ENCODE peak calls at places on chromosomes 4 and X, in five cellular contexts. P, F, V, H and J are unnamed samples.

GRCh38 chr4:126906466-126906865 is 726.3 kb upstream of the INTU start:
- DNase-seq in F (no peak), P (no peak), V (no peak), H (no peak), J (no peak)

GRCh38 chr4:140485939-140486338 is 12.2 kb downstream of the MGAT4D start:
- DNase-seq in P (no peak), H (no peak), F (no peak), V (no peak), J (no peak)

GRCh38 chr4:11072426-11072825 is 356.3 kb downstream of the HS3ST1 start:
- DNase-seq in P (no peak), F (no peak), V (no peak), H (no peak), J (no peak)

GRCh38 chr4:84632092-84632491 is 49.2 kb downstream of the CDS1 start:
- DNase-seq in H (peak; percentile 85), V (peak; percentile 79), P (peak; percentile 88), F (no peak), J (peak; percentile 80)

GRCh38 chrX:112735147-112735546 is 55.4 kb upstream of the LHFPL1 start:
- DNase-seq in V (no peak), H (no peak), P (no peak), F (no peak), J (no peak)

GRCh38 chrX:79715448-79715847 is 299.1 kb upstream of the TBX22 start:
- DNase-seq in V (no peak), F (no peak), H (no peak), P (no peak), J (no peak)

GRCh38 chrX:154040307-154040756 is 20.6 kb upstream of the IRAK1 start:
- DNase-seq in F (no peak), V (no peak), H (peak; percentile 87), P (peak; percentile 80), J (peak; percentile 82)

GRCh38 chr4:47612116-47613023 is 127.3 kb downstream of the ATP10D start:
- DNase-seq in F (no peak), V (no peak), P (peak; percentile 70), H (peak; percentile 66), J (no peak)

GRCh38 chrX:53049127-53049517 is 533 bp downstream of the GPR173 start:
- DNase-seq in F (no peak), V (no peak), P (no peak), H (no peak), J (peak; percentile 17)

GRCh38 chr4:18390655-18391369 is 369.3 kb upstream of the LCORL start:
- DNase-seq in V (no peak), H (no peak), F (no peak), P (peak; percentile 6), J (no peak)

GRCh38 chrX:109704563-109704962 is 28.5 kb downstream of the ACSL4 start:
- DNase-seq in H (no peak), P (no peak), V (no peak), F (no peak), J (no peak)

GRCh38 chrX:91414710-91415109 is 19.9 kb upstream of the PABPC5 start:
- DNase-seq in H (no peak), V (peak; percentile 29), P (no peak), F (no peak), J (peak; percentile 34)

GRCh38 chr4:38275331-38275821 is 315.2 kb downstream of the PTTG2 start:
- DNase-seq in H (no peak), P (peak; percentile 11), V (peak; percentile 73), F (peak; percentile 7), J (no peak)

GRCh38 chr4:26885912-26886274 is 25.3 kb downstream of the STIM2 start:
- DNase-seq in H (no peak), V (no peak), P (no peak), F (no peak), J (no peak)

GRCh38 chrX:154323537-154323936 is 27.9 kb downstream of the TKTL1 start:
- DNase-seq in V (no peak), P (no peak), F (no peak), H (no peak), J (no peak)

GRCh38 chr4:76090241-76090691 is 15.8 kb downstream of the ART3 start:
- DNase-seq in F (peak; percentile 91), P (peak; percentile 95), H (peak; percentile 94), V (no peak), J (peak; percentile 75)

GRCh38 chr4:54050214-54050904 is 14.0 kb downstream of the CHIC2 start:
- DNase-seq in P (peak; percentile 75), H (peak; percentile 78), V (peak; percentile 31), F (no peak), J (no peak)

GRCh38 chr4:14143892-14144291 is 516.4 kb upstream of the BOD1L1 start:
- DNase-seq in P (no peak), V (peak; percentile 41), F (no peak), H (peak; percentile 6), J (no peak)

GRCh38 chr4:107792691-107793090 is 32.0 kb upstream of the SGMS2 start:
- DNase-seq in V (peak; percentile 5), F (no peak), H (no peak), P (no peak), J (no peak)

GRCh38 chr4:2835978-2836377 is 7.7 kb upstream of the ADD1 start:
- DNase-seq in F (no peak), P (no peak), H (no peak), V (no peak), J (no peak)

GRCh38 chrX:150767045-150767395 is 73.8 kb downstream of the MTMR1 start:
- DNase-seq in F (peak; percentile 9), P (no peak), V (no peak), H (no peak), J (no peak)

GRCh38 chr4:57916479-57916878 is 806.3 kb upstream of the IGFBP7 start:
- DNase-seq in H (no peak), V (no peak), F (no peak), P (no peak), J (no peak)

GRCh38 chrX:112746812-112747630 is 67.3 kb upstream of the LHFPL1 start:
- DNase-seq in V (no peak), H (peak; percentile 31), F (peak; percentile 40), P (peak; percentile 63), J (no peak)

GRCh38 chr4:73259552-73260140 is 1.0 kb upstream of the ANKRD17 start:
- DNase-seq in V (no peak), P (peak; percentile 48), H (no peak), F (no peak), J (peak; percentile 67)

GRCh38 chr4:185920171-185920570 is 108.2 kb upstream of the SORBS2 start:
- DNase-seq in H (no peak), P (peak; percentile 65), V (peak; percentile 88), F (no peak), J (no peak)

GRCh38 chr4:81221303-81222081 is 6.5 kb upstream of the PRKG2 start:
- DNase-seq in F (no peak), V (no peak), P (no peak), H (peak; percentile 41), J (peak; percentile 33)
- H3K9ac ChIP-seq in F (no peak overlapping the region), V (no peak overlapping the region), P (no peak overlapping the region), H (no peak overlapping the region), J (no peak overlapping the region)

GRCh38 chr4:168908093-168908492 is 102.0 kb downstream of the CBR4 start:
- DNase-seq in V (peak; percentile 45), F (no peak), P (peak; percentile 83), H (peak; percentile 69), J (peak; percentile 61)

GRCh38 chr4:168908859-168909390 is 101.1 kb downstream of the CBR4 start:
- DNase-seq in P (no peak), F (no peak), H (peak; percentile 28), V (no peak), J (peak; percentile 61)

GRCh38 chr4:168907119-168907698 is 102.8 kb downstream of the CBR4 start:
- DNase-seq in F (no peak), V (no peak), H (peak; percentile 43), P (peak; percentile 39), J (no peak)
- H3K36me3 ChIP-seq in F (peaks cover 19% of the 10 kb centered on the region), V (peaks cover 12% of the 10 kb centered on the region), H (peaks cover 36% of the 10 kb centered on the region), P (peaks cover 11% of the 10 kb centered on the region), J (peaks cover 78% of the 10 kb centered on the region)

DNA sequence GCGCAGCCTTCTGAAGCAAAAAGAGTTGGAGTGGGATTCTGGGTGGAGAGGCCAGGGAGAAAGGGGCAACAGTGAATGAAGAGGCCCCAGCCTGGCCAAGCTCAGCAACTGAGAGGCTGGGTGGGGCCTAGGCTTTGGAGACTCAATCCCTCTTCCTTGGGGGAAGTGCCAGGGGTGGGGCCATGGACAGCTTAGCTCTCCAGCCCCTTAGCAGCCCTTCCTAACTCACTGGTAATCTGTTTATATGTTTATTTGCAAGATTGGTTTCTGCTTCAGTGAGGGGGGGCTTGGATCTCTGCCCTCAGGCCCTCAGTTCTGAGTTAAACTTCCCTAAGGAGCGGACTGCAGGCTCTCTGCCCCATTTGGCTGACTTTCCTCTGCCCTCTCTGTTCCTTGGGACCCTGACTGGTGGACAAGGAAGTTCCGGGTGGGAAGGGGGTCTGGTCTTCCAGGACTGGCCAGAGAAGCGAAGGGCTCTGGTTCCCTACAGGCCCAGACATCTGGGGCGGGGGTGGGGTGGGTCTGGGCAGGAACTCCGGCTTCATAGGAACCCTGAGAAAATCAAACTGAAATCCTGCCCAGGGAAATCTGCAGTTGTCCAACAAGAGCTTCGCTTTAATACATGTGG is 51.4 kb downstream of the NALF2 start:
- DNase-seq in H (no peak), P (no peak), V (no peak), F (no peak), J (no peak)
- H3K9ac ChIP-seq in H (no peak overlapping the region), P (no peak overlapping the region), V (no peak overlapping the region), F (no peak overlapping the region), J (no peak overlapping the region)

DNA sequence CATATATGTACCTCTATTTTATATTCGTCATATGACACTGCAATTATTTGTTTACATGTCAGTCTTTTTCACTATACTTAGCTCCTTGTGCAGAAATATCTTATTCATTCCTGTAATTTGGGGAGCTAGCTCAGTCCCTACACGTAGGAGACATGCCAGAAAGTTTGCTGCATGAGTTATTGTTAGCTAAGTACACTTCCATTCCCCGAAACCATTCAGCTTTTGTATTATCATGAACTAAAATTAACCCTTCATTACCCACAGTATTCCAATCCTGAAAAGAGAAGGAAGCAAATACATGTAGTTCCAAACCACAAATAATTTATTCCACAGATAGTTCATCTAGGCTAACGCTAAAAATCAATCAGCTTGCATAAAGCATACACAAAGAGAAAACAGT is 10.2 kb downstream of the CBR4 start:
- DNase-seq in F (no peak), V (no peak), H (no peak), P (peak; percentile 35), J (no peak)
- H3K36me3 ChIP-seq in F (peaks cover 5% of the 10 kb centered on the region), V (peaks cover 18% of the 10 kb centered on the region), H (peaks cover 11% of the 10 kb centered on the region), P (peaks cover 6% of the 10 kb centered on the region), J (peaks cover 63% of the 10 kb centered on the region)

GRCh38 chr4:123701046-123701445 is 304.5 kb downstream of the SPRY1 start:
- DNase-seq in F (no peak), V (no peak), H (peak; percentile 23), P (peak; percentile 3), J (peak; percentile 7)
- H3K9ac ChIP-seq in F (no peak overlapping the region), V (no peak overlapping the region), H (peak overlapping the region; percentile 35), P (no peak overlapping the region), J (peak overlapping the region; percentile 79)

GRCh38 chr4:853416-853781 is 27.5 kb upstream of the CPLX1 start:
- DNase-seq in P (no peak), V (no peak), H (no peak), F (no peak), J (no peak)
- H3K36me3 ChIP-seq in P (peaks cover 20% of the 10 kb centered on the region), V (no peaks in the 10 kb centered on the region), H (peaks cover 51% of the 10 kb centered on the region), F (peaks cover 63% of the 10 kb centered on the region), J (peaks cover 44% of the 10 kb centered on the region)